ENCODE peak calls at places on chromosomes 13 and 19, in ten cellular contexts. B is A549, R is fibroblast of lung, F is Caco-2, I is foreskin fibroblast, G is cardiac muscle cell, S is adrenal gland, H is fibroblast of pulmonary artery, N is heart left ventricle, J is esophagus squamous epithelium. D is an unnamed sample.

GRCh38 chr19:33273881-33274662 is 28.3 kb downstream of the CEBPA start:
- DNase-seq in B (peak; percentile 80), R (peak; percentile 88), F (peak; percentile 54), I (peak; percentile 78), G (peak; percentile 90), S (peak; percentile 56), H (peak; percentile 85), N (peak; percentile 54), J (no peak), D (peak; percentile 78)

GRCh38 chr19:45742969-45743368 is 9.7 kb downstream of the MEIOSIN start:
- DNase-seq in B (no peak), R (no peak), F (no peak), I (no peak), G (no peak), S (no peak), H (no peak), N (no peak), J (no peak), D (no peak)

GRCh38 chr19:48400018-48400742 is 6.7 kb downstream of the GRIN2D start:
- DNase-seq in B (peak; percentile 89), R (peak; percentile 76), F (peak; percentile 76), I (peak; percentile 86), G (peak; percentile 75), S (peak; percentile 59), H (peak; percentile 65), N (peak; percentile 66), J (no peak), D (no peak)

GRCh38 chr13:107847406-107847805 is 367.9 kb downstream of the LIG4 start:
- DNase-seq in B (no peak), R (no peak), F (no peak), I (no peak), G (no peak), S (no peak), H (peak; percentile 4), N (no peak), J (no peak), D (no peak)

GRCh38 chr13:45162821-45163220 is 38.0 kb downstream of the KCTD4 start:
- DNase-seq in B (peak; percentile 51), R (peak; percentile 93), F (no peak), I (peak; percentile 78), G (peak; percentile 84), S (no peak), H (peak; percentile 92), N (no peak), J (no peak), D (peak; percentile 53)

GRCh38 chr13:77832339-77833100 is 86.1 kb downstream of the EDNRB start:
- DNase-seq in B (no peak), R (peak; percentile 34), F (no peak), I (no peak), G (peak; percentile 86), S (no peak), H (peak; percentile 81), N (no peak), J (no peak), D (no peak)

GRCh38 chr19:30202060-30202600 is 170.1 kb upstream of the ZNF536 start:
- DNase-seq in B (no peak), R (no peak), F (no peak), I (no peak), G (no peak), S (no peak), H (no peak), N (no peak), J (no peak), D (no peak)

GRCh38 chr19:46748325-46749109 is 2.3 kb upstream of the STRN4 start:
- DNase-seq in B (peak; percentile 82), R (peak; percentile 41), F (peak; percentile 61), I (peak; percentile 43), G (peak; percentile 78), S (peak; percentile 64), H (peak; percentile 79), N (peak; percentile 73), J (no peak), D (no peak)

GRCh38 chr19:6947745-6948144 is 60.4 kb downstream of the ADGRE1 start:
- DNase-seq in B (peak; percentile 68), R (peak; percentile 29), F (no peak), I (peak; percentile 29), G (peak; percentile 62), S (no peak), H (peak; percentile 22), N (no peak), J (no peak), D (peak; percentile 46)

DNA sequence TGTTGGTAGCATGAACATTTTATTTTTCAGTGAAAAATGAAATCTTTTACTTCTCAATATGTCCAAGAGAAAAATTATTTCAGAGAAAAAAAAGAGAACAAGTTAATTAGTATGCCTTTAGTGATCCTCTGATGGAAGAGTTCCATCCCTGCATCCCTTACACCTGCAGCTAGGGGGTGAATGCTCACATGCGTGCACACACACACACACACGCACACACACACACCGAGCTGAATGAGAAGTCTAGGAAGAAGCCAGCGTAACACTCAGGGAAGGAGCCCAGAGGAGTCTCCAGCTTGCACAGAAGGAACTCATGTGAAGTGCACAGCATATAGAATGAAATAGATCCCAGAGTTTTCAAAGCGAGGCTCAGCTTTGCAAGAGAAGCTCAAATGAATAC is 510.5 kb downstream of the IRS2 start:
- DNase-seq in B (peak; percentile 79), R (peak; percentile 48), F (peak; percentile 63), I (no peak), G (no peak), S (no peak), H (no peak), N (no peak), J (no peak), D (no peak)
- TF ChIP-seq CTCF in B (no peak), R (no peak), F (no peak), I (no peak), G (no peak), S (no peak), H (peak; percentile 10), N (no peak), J (no peak), D (peak; percentile 17)

GRCh38 chr19:1672769-1673644 is 20.6 kb upstream of the TCF3 start:
- DNase-seq in B (no peak), R (no peak), F (no peak), I (no peak), G (no peak), S (no peak), H (no peak), N (no peak), J (no peak), D (no peak)

GRCh38 chr19:1672038-1672768 is 19.8 kb upstream of the TCF3 start:
- DNase-seq in B (no peak), R (peak; percentile 23), F (peak; percentile 54), I (peak; percentile 48), G (peak; percentile 59), S (no peak), H (peak; percentile 48), N (no peak), J (no peak), D (no peak)

GRCh38 chr19:1674293-1674679 is 21.9 kb upstream of the TCF3 start:
- DNase-seq in B (no peak), R (no peak), F (no peak), I (no peak), G (no peak), S (no peak), H (no peak), N (no peak), J (no peak), D (no peak)

GRCh38 chr19:1673645-1674292 is 21.4 kb upstream of the TCF3 start:
- DNase-seq in B (no peak), R (no peak), F (no peak), I (no peak), G (no peak), S (no peak), H (no peak), N (no peak), J (no peak), D (no peak)

DNA sequence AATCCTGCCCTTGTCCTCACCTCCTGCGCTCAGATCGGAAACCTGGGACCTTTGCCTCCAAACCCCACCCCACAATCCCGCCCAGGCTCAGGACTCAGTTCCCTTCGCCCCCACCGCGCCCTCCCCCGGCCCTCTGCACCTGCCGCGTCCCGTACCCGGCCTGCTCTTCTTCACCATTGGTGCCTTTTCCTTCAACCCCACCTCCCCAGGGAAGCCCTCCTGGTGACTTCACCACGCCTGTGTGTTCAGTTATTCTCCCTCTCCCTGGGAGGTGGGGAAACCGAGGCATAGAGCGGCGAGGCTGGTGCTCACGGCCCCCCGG is 19.3 kb upstream of the TCF3 start:
- DNase-seq in B (no peak), R (no peak), F (no peak), I (no peak), G (no peak), S (no peak), H (no peak), N (no peak), J (no peak), D (no peak)
- H3K4me3 ChIP-seq in B (peak overlapping the region; percentile 49), R (no peak overlapping the region), F (peak overlapping the region; percentile 48), I (no peak overlapping the region), G (no peak overlapping the region), S (no peak overlapping the region), H (no peak overlapping the region), N (no peak overlapping the region), J (peak overlapping the region; percentile 19), D (no peak overlapping the region)

DNA sequence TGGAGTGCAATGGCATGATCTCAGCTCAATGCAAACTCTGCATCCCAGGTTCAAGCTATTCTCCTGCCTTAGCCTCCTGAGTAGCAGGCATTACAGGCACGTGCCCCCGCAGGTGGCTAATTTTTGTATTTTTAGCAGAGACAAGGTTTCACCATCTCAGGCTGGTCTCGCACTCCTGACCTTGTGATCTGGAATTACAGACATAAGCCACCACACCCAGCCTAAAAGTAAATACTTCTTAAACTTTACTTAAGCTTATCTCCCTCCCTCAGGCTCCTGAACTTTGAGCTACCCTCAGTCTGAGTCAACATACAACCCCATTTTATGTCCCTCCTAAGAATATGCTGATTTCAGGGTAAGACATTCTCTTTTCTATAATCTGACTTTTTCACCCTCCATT is 66.1 kb downstream of the ZNF486 start:
- DNase-seq in B (no peak), R (no peak), F (peak; percentile 24), I (no peak), G (no peak), S (no peak), H (no peak), N (no peak), J (no peak), D (no peak)
- TF ChIP-seq CTCF in B (no peak), R (no peak), F (no peak), I (no peak), G (no peak), S (no peak), H (no peak), N (no peak), J (no peak), D (no peak)

GRCh38 chr19:2863818-2864217 is 3.3 kb upstream of the ZNF556 start:
- DNase-seq in B (no peak), R (no peak), F (no peak), I (no peak), G (no peak), S (no peak), H (no peak), N (no peak), J (no peak), D (no peak)

GRCh38 chr19:2869618-2870017 is 2.5 kb downstream of the ZNF556 start:
- DNase-seq in B (no peak), R (no peak), F (no peak), I (no peak), G (no peak), S (no peak), H (no peak), N (no peak), J (no peak), D (no peak)

GRCh38 chr19:2865334-2866221 is 1.6 kb upstream of the ZNF556 start:
- DNase-seq in B (no peak), R (no peak), F (no peak), I (no peak), G (peak; percentile 40), S (no peak), H (no peak), N (no peak), J (no peak), D (no peak)

GRCh38 chr19:2866495-2867024 is 575 bp upstream of the ZNF556 start:
- DNase-seq in B (no peak), R (no peak), F (no peak), I (no peak), G (no peak), S (no peak), H (no peak), N (no peak), J (no peak), D (no peak)

GRCh38 chr19:2867025-2867991 is at the start of gene ZNF556:
- DNase-seq in B (peak; percentile 19), R (no peak), F (peak; percentile 79), I (no peak), G (no peak), S (no peak), H (no peak), N (no peak), J (no peak), D (no peak)
- H3K4me3 ChIP-seq in B (no peak within 1 kb of the TSS), R (no peak within 1 kb of the TSS), F (peak within 1 kb of the TSS; percentile 37), I (no peak within 1 kb of the TSS), G (no peak within 1 kb of the TSS), S (no peak within 1 kb of the TSS), H (no peak within 1 kb of the TSS), N (no peak within 1 kb of the TSS), J (peak within 1 kb of the TSS; percentile 54), D (no peak within 1 kb of the TSS)